ENCODE peak calls at places on chromosome 20, in four cellular contexts. M, N, D and Y are unnamed samples.

GRCh38 chr20:56628873-56629463 is at the start of gene TFAP2C:
- DNase-seq in M (peak), N (no peak), D (peak), Y (peak)

GRCh38 chr20:37534401-37535157 is 6.9 kb upstream of the BLCAP start:
- DNase-seq in M (peak), N (no peak), D (no peak), Y (peak)

GRCh38 chr20:50083034-50083433 is 29.9 kb downstream of the UBE2V1 start:
- DNase-seq in M (no peak), N (no peak), D (no peak), Y (no peak)

GRCh38 chr20:29408034-29408695 is 1849.3 kb upstream of the DEFB115 start:
- DNase-seq in M (no peak), N (no peak), D (no peak), Y (no peak)

GRCh38 chr20:17762873-17763557 is 63.2 kb downstream of the BANF2 start:
- DNase-seq in M (no peak), N (no peak), D (no peak), Y (peak)

GRCh38 chr20:19785886-19786285 is 27.8 kb downstream of the RIN2 start:
- DNase-seq in M (no peak), N (no peak), D (no peak), Y (no peak)

GRCh38 chr20:22863881-22864280 is 171.2 kb upstream of the SSTR4 start:
- DNase-seq in M (no peak), N (no peak), D (no peak), Y (no peak)

GRCh38 chr20:49545572-49545971 is 22.4 kb downstream of the PTGIS start:
- DNase-seq in M (no peak), N (no peak), D (no peak), Y (no peak)

GRCh38 chr20:48042628-48043027 is 257.3 kb upstream of the SULF2 start:
- DNase-seq in M (no peak), N (no peak), D (no peak), Y (no peak)

GRCh38 chr20:54167909-54168872 is 5.6 kb downstream of the CYP24A1 start:
- DNase-seq in M (no peak), N (no peak), D (no peak), Y (peak)

GRCh38 chr20:31716818-31717477 is 5.7 kb downstream of the BCL2L1 start:
- DNase-seq in M (no peak), N (no peak), D (no peak), Y (no peak)

GRCh38 chr20:12358006-12358654 is 440.4 kb downstream of the BTBD3 start:
- DNase-seq in M (no peak), N (no peak), D (no peak), Y (no peak)

GRCh38 chr20:56187791-56188190 is 60.7 kb upstream of the MC3R start:
- DNase-seq in M (no peak), N (no peak), D (no peak), Y (no peak)

GRCh38 chr20:57135875-57136274 is 130.6 kb downstream of the BMP7 start:
- DNase-seq in M (no peak), N (no peak), D (no peak), Y (no peak)

GRCh38 chr20:34526466-34526865 is 10.2 kb downstream of the DYNLRB1 start:
- DNase-seq in M (no peak), N (no peak), D (no peak), Y (no peak)

GRCh38 chr20:62133864-62134263 is 9.3 kb downstream of the PSMA7 start:
- DNase-seq in M (no peak), N (no peak), D (no peak), Y (no peak)
- H3K27ac ChIP-seq in M (no peak), N (no peak), D (peak), Y (no peak)

GRCh38 chr20:1968958-1969357 is 24.9 kb downstream of the PDYN start:
- DNase-seq in M (no peak), N (no peak), D (no peak), Y (no peak)

GRCh38 chr20:1964061-1964460 is 29.8 kb downstream of the PDYN start:
- DNase-seq in M (no peak), N (no peak), D (no peak), Y (no peak)

GRCh38 chr20:1965520-1966278 is 28.2 kb downstream of the PDYN start:
- DNase-seq in M (peak), N (peak), D (peak), Y (no peak)

GRCh38 chr20:1961374-1961773 is 32.5 kb downstream of the PDYN start:
- DNase-seq in M (no peak), N (no peak), D (no peak), Y (no peak)

GRCh38 chr20:1964659-1965405 is 29.0 kb downstream of the PDYN start:
- DNase-seq in M (no peak), N (no peak), D (no peak), Y (no peak)
- TF ChIP-seq CTCF in M (no peak), N (no peak), D (no peak), Y (no peak)

GRCh38 chr20:10652660-10653191 is 21.1 kb downstream of the JAG1 start:
- DNase-seq in M (no peak), N (no peak), D (no peak), Y (no peak)
- H3K27ac ChIP-seq in M (no peak), N (no peak), D (peak), Y (no peak)

GRCh38 chr20:21509079-21509596 is 4.7 kb downstream of the NKX2-2 start:
- DNase-seq in M (no peak), N (no peak), D (no peak), Y (no peak)

GRCh38 chr20:21508230-21509078 is 5.4 kb downstream of the NKX2-2 start:
- DNase-seq in M (no peak), N (no peak), D (no peak), Y (no peak)

GRCh38 chr20:21510414-21510971 is 3.4 kb downstream of the NKX2-2 start:
- DNase-seq in M (no peak), N (no peak), D (no peak), Y (no peak)

GRCh38 chr20:21510995-21511394 is 2.9 kb downstream of the NKX2-2 start:
- DNase-seq in M (no peak), N (no peak), D (no peak), Y (no peak)

DNA sequence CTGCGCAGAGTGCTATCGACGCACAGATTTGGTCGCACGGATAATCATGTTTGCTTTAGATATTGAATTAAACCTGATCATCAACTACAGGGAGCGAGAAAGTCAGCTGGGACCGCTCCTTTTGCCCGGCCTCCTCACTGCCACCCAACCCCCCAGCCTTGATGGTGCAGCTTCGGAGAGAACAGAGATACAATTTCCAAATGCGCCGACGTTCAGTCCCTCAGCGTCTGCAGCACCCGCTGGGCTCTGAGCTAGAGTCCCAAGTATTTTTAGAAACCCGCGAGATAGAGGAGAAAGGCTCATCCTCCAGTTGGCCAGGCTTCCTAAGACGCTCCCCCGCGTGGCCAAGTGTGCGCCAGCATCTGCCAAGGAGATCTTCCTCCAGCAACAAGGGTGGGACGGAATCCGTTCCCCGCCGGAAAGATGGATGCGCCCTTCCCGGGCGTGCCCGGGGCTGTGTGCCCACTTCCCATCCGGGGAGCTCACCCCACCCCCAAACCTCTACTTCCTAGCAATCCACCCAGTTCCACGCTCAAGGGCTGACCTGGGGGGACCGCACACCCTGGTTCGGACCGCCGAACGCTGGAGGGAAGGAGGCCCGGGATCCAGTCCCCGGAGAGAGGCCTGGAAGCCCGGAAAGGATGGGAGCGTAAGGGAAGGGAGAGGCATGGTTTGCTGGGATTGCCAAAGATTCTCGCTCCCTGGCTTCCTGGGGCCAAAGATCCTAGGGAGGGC is 4.1 kb downstream of the NKX2-2 start:
- DNase-seq in M (no peak), N (no peak), D (no peak), Y (no peak)
- TF ChIP-seq CTCF in M (no peak), N (no peak), D (no peak), Y (no peak)

DNA sequence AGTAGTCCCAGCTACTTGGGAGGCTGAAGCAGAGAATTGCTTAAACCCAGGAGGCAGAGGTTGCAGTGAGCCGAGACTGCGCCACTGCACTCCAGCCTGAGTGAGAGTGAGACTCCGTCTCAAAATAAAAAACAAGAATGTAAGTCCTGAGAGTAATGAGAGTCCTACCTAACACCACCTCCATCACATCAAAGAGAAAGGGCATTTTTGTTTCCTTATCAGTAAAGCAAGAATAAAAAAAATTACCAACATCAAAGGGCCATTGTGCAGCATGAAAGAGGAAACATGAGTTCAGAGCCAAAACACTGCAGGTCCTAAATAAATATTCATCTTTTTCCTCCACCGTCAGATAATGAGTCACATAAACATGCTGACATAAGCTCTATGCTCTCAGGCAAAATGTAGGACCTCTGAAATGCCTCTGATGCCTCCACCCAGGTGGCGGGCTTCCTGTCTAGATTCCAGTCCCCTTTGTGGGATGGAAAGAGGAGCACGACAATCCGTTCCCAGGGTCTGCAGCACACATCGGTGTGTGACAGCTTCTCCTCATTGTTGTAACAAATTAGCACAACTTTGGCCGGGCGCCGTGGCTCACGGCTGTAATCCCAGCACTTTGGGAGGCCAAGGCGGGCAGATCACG is 7.2 kb downstream of the ATP9A start:
- DNase-seq in M (no peak), N (no peak), D (no peak), Y (peak)
- H3K27ac ChIP-seq in M (no peak), N (no peak), D (no peak), Y (peak)